ENCODE peak calls at places on chromosomes 5 and 9, in four cellular contexts. Q is GM12878, S is HepG2, D is H1. N is an unnamed sample. For H3K4me1, the result is how much of the 10 kb centered on the place peaks cover.

GRCh38 chr5:65475336-65475735 is 6.4 kb downstream of the ADAMTS6 start:
- DNase-seq in Q (no peak), S (no peak), D (no peak), N (no peak)

GRCh38 chr9:105119166-105119565 is 125.3 kb upstream of the SLC44A1 start:
- DNase-seq in Q (no peak), S (no peak), D (no peak), N (no peak)

GRCh38 chr5:170522211-170523128 is 18.6 kb downstream of the KCNIP1 start:
- DNase-seq in Q (no peak), S (no peak), D (no peak), N (no peak)

GRCh38 chr5:109959652-109960051 is 269.9 kb downstream of the MAN2A1 start:
- DNase-seq in Q (no peak), S (peak), D (no peak), N (no peak)

GRCh38 chr5:137393196-137393993 is 105.7 kb downstream of the SPOCK1 start:
- DNase-seq in Q (no peak), S (no peak), D (no peak), N (no peak)

GRCh38 chr5:26148569-26149107 is 889.7 kb downstream of the CDH9 start:
- DNase-seq in Q (no peak), S (no peak), D (peak), N (peak)

GRCh38 chr5:40284863-40285262 is 394.9 kb upstream of the PTGER4 start:
- DNase-seq in Q (no peak), S (no peak), D (no peak), N (no peak)

GRCh38 chr5:38291355-38291754 is 33.0 kb downstream of the EGFLAM start:
- DNase-seq in Q (no peak), S (no peak), D (no peak), N (no peak)

GRCh38 chr5:159548517-159548916 is 218.2 kb upstream of the IL12B start:
- DNase-seq in Q (no peak), S (no peak), D (no peak), N (no peak)

GRCh38 chr5:158807-159447 is 32.4 kb upstream of the LRRC14B start:
- DNase-seq in Q (no peak), S (no peak), D (no peak), N (no peak)

GRCh38 chr5:104800440-104801048 is 1238.0 kb upstream of the NUDT12 start:
- DNase-seq in Q (no peak), S (peak), D (no peak), N (no peak)

GRCh38 chr5:174535691-174536090 is 188.7 kb upstream of the MSX2 start:
- DNase-seq in Q (no peak), S (no peak), D (no peak), N (no peak)

GRCh38 chr5:168782172-168782571 is 203.0 kb upstream of the PANK3 start:
- DNase-seq in Q (no peak), S (no peak), D (no peak), N (no peak)

GRCh38 chr9:104301770-104302169 is 202.3 kb upstream of the OR13F1 start:
- DNase-seq in Q (no peak), S (no peak), D (no peak), N (no peak)

GRCh38 chr9:31776471-31776870 is 608.0 kb upstream of the ACO1 start:
- DNase-seq in Q (no peak), S (no peak), D (no peak), N (no peak)

GRCh38 chr9:129027224-129027684 is 877 bp downstream of the SH3GLB2 start:
- DNase-seq in Q (no peak), S (no peak), D (no peak), N (no peak)

GRCh38 chr5:63401434-63402046 is 560.7 kb downstream of the HTR1A start:
- DNase-seq in Q (peak), S (peak), D (peak), N (peak)

GRCh38 chr5:80186634-80187033 is 69.2 kb downstream of the SERINC5 start:
- DNase-seq in Q (no peak), S (no peak), D (no peak), N (no peak)

GRCh38 chr5:83184534-83184933 is 107.2 kb downstream of the XRCC4 start:
- DNase-seq in Q (no peak), S (no peak), D (no peak), N (no peak)

GRCh38 chr5:52727568-52727967 is 60.1 kb upstream of the ITGA1 start:
- DNase-seq in Q (no peak), S (no peak), D (no peak), N (no peak)
- H3K4me3 ChIP-seq in Q (no peak), S (no peak), D (no peak), N (no peak)

DNA sequence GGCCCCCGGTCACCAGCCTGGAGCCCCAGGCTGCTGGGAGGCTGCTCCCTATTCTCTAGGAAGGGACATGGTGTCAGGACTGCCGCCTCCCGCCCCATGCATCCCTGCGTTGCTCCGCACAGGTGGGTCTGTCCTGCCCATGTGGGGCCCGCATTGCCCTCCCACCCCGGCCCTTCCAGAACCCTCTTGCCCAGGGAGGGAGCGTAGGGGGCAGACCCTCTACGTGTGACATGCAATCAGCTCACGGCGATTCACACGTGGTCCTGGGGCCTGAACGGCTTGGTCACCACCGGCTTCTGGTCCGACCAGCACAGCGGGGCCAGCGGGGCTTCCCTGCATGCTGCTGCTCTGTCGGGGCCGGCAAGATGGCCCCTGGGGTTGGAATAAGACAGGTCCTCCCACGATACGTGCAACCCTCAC is 9.4 kb downstream of the SLC6A19 start:
- DNase-seq in Q (no peak), S (no peak), D (no peak), N (no peak)
- H3K4me1 ChIP-seq in Q (under half), S (under half), D (under half), N (under half)

GRCh38 chr9:86926130-86926529 is 21.2 kb downstream of the GAS1 start:
- DNase-seq in Q (no peak), S (no peak), D (no peak), N (no peak)
- TF ChIP-seq SUZ12 in Q (no peak), S (no peak), D (no peak), N (no peak)

GRCh38 chr9:22382331-22382730 is 64.3 kb upstream of the DMRTA1 start:
- DNase-seq in Q (no peak), S (no peak), D (no peak), N (no peak)

GRCh38 chr9:22381170-22381569 is 65.5 kb upstream of the DMRTA1 start:
- DNase-seq in Q (no peak), S (no peak), D (no peak), N (no peak)

GRCh38 chr9:22383720-22384119 is 62.9 kb upstream of the DMRTA1 start:
- DNase-seq in Q (no peak), S (no peak), D (no peak), N (no peak)

GRCh38 chr9:22374021-22374420 is 72.6 kb upstream of the DMRTA1 start:
- DNase-seq in Q (no peak), S (no peak), D (no peak), N (no peak)

DNA sequence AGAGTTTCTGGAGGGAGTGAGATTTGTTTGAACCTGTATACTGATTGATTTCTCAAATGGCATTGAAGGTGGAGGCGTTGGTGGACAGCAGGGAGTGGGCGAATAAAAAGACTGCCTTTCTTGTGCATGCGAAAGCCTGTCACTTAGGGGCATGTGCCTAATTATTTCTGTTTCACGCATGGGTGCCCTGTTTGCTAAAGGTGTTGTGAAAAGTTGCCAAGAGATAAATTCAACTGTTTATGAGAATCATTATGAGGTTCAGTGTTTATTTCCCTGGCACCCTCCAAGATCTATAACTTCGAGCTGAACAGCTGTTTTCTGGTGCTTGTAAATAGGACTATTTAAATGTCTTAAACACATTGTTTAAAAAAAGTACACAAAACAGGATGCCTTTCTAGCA is 67.4 kb upstream of the DMRTA1 start:
- DNase-seq in Q (no peak), S (no peak), D (no peak), N (no peak)
- H3K4me3 ChIP-seq in Q (no peak), S (no peak), D (no peak), N (no peak)

GRCh38 chr9:136339173-136339957 is 12.0 kb downstream of the GPSM1 start:
- DNase-seq in Q (no peak), S (peak), D (peak), N (peak)

GRCh38 chr9:136337416-136338395 is 10.4 kb downstream of the GPSM1 start:
- DNase-seq in Q (no peak), S (no peak), D (no peak), N (no peak)

GRCh38 chr9:136336881-136337280 is 9.5 kb downstream of the GPSM1 start:
- DNase-seq in Q (no peak), S (no peak), D (no peak), N (no peak)

GRCh38 chr9:136339958-136340310 is 12.6 kb downstream of the GPSM1 start:
- DNase-seq in Q (no peak), S (no peak), D (no peak), N (no peak)

DNA sequence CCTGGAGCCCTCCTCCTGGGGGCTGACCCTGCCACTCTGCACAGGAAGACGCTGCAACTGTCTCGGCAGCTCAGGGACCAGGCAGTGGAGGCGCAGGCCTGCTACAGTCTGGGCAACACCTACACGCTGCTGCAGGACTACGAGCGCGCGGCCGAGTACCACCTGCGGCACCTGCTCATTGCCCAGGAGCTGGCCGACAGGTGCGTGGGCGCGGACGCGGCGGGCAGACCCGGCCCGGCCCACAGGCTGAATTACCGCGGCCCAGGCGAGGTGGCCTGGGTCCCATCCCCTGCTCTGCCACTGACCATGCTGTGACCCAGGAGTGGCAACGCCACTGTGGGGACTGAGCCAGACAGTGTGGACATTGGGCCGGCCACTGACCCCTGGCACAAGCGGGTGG is 11.2 kb downstream of the GPSM1 start:
- DNase-seq in Q (no peak), S (no peak), D (no peak), N (no peak)
- H3K4me1 ChIP-seq in Q (under half), S (under half), D (under half), N (under half)

DNA sequence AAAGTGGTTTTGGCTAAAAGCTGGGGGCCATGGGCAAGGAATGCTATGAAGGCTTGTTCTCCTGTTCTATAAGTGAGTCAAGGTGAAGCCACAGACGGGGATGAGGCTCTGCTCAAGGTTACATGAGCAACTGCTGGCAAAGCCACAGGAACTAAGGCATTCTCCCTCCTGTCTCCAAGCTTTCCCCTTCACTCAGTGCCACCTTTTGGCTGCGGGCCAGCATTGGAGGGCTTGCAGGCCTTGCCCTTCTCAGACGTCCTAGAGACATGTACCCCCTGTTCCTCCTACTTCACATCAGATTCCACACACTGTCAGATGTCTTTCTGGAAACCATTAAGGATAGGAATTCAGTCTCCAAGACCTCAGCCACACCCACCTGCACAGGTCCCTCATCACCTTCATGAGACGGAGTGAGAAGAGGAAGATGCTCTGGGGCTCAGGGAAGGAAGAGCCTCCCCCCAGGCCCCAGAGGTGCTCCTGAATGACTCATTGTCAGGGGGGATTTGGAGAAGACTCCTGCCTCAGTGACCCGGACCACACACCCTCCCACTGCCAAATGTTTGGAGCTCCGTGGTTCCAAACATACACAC is 20.5 kb upstream of the MEIKIN start:
- DNase-seq in Q (no peak), S (no peak), D (peak), N (no peak)
- TF ChIP-seq SUZ12 in Q (no peak), S (no peak), D (no peak), N (no peak)

GRCh38 chr5:30698217-30698616 is 495.3 kb upstream of the CDH6 start:
- DNase-seq in Q (no peak), S (no peak), D (no peak), N (no peak)

GRCh38 chr5:30690931-30691330 is 502.6 kb upstream of the CDH6 start:
- DNase-seq in Q (no peak), S (no peak), D (no peak), N (no peak)

DNA sequence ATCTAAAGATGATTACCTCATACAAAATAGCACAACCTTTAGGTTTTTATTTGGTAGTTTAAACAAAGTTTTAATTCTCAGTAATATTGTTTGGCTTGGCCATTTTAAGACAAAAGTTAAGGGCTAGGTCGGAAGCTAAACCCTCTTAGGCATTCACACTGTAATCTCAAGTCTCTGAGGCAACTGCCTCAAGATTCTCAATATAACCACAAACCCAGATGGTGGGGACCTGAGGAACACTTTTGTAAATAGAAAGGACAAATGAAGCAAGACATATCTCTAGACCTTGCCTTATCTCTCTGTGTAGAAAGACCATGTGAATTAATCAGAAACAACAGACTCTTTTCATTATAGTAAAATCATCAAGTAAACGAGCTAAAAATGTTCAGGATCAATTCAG is 500.2 kb upstream of the CDH6 start:
- DNase-seq in Q (no peak), S (no peak), D (no peak), N (no peak)
- H3K4me3 ChIP-seq in Q (no peak), S (no peak), D (no peak), N (no peak)

GRCh38 chr9:110110154-110110553 is 97.8 kb downstream of the C9orf152 start:
- DNase-seq in Q (peak), S (no peak), D (no peak), N (no peak)

GRCh38 chr9:110111868-110112267 is 96.1 kb downstream of the C9orf152 start:
- DNase-seq in Q (no peak), S (no peak), D (no peak), N (no peak)

GRCh38 chr9:110112792-110113191 is 95.2 kb downstream of the C9orf152 start:
- DNase-seq in Q (no peak), S (no peak), D (no peak), N (no peak)

GRCh38 chr9:110106698-110107097 is 101.3 kb downstream of the C9orf152 start:
- DNase-seq in Q (no peak), S (no peak), D (no peak), N (no peak)

GRCh38 chr9:110109331-110110110 is 98.4 kb downstream of the C9orf152 start:
- DNase-seq in Q (no peak), S (no peak), D (no peak), N (no peak)
- H3K4me1 ChIP-seq in Q (under half), S (under half), D (under half), N (under half)

N was measured in NT2/D1.